ENCODE peak calls at places on chromosomes 2 and 18, in six cellular contexts. X, O, P, K, C and W are unnamed samples.
A peak's percentile ranks its signal among the peaks of the same experiment; 100 is the strongest.

GRCh38 chr2:3605013-3605961 is 10.4 kb downstream of the COLEC11 start:
- DNase-seq in C (peak; percentile 40), X (peak; percentile 62), O (no peak), K (peak; percentile 46), P (peak; percentile 18), W (peak; percentile 79)

GRCh38 chr2:145137211-145137610 is 617.3 kb upstream of the ZEB2 start:
- DNase-seq in O (no peak), C (no peak), P (no peak), K (no peak), X (no peak), W (no peak)

GRCh38 chr18:79583984-79584401 is 95.6 kb upstream of the CTDP1 start:
- DNase-seq in C (peak; percentile 67), X (no peak), K (no peak), O (no peak), P (no peak), W (peak; percentile 62)

GRCh38 chr2:172864182-172864581 is 128.5 kb downstream of the RAPGEF4 start:
- DNase-seq in O (peak; percentile 21), X (peak; percentile 51), C (no peak), K (peak; percentile 56), P (peak; percentile 35), W (no peak)

GRCh38 chr2:98403878-98404277 is 40.8 kb upstream of the INPP4A start:
- DNase-seq in C (no peak), O (no peak), K (no peak), X (no peak), P (no peak), W (no peak)

GRCh38 chr2:86229221-86229620 is 30.0 kb downstream of the MRPL35 start:
- DNase-seq in K (no peak), O (no peak), X (no peak), P (no peak), C (no peak), W (no peak)

GRCh38 chr18:623760-624620 is 27.2 kb downstream of the CLUL1 start:
- DNase-seq in P (peak; percentile 58), O (peak; percentile 30), C (no peak), K (peak; percentile 89), X (peak; percentile 53), W (no peak)

GRCh38 chr2:113891265-113891959 is 1.5 kb downstream of the ACTR3 start:
- DNase-seq in K (peak; percentile 48), P (no peak), X (no peak), C (no peak), O (no peak), W (no peak)

GRCh38 chr18:56374005-56374655 is 264.3 kb downstream of the TXNL1 start:
- DNase-seq in C (no peak), K (no peak), P (peak; percentile 26), X (no peak), O (no peak), W (no peak)

GRCh38 chr2:121717529-121717928 is 19.1 kb downstream of the NIFK start:
- DNase-seq in O (no peak), X (no peak), C (no peak), K (no peak), P (no peak), W (no peak)

GRCh38 chr2:218570850-218571249 is 2.2 kb downstream of the CNOT9 start:
- DNase-seq in P (peak; percentile 58), X (no peak), O (no peak), C (no peak), K (peak; percentile 58), W (no peak)

GRCh38 chr2:153543639-153544071 is 65.1 kb upstream of the RPRM start:
- DNase-seq in X (no peak), K (no peak), O (peak; percentile 3), C (no peak), P (no peak), W (no peak)

GRCh38 chr18:53796042-53796729 is 428.3 kb downstream of the MBD2 start:
- DNase-seq in X (peak; percentile 3), K (no peak), P (peak; percentile 91), C (no peak), O (peak; percentile 1), W (no peak)

GRCh38 chr18:40926679-40927078 is 1028.4 kb upstream of the PIK3C3 start:
- DNase-seq in K (no peak), C (no peak), O (no peak), X (no peak), P (peak; percentile 39), W (no peak)

GRCh38 chr2:239668042-239668441 is 267.2 kb upstream of the HDAC4 start:
- DNase-seq in X (no peak), C (no peak), K (no peak), O (no peak), P (no peak), W (peak; percentile 74)

GRCh38 chr2:158984554-158985207 is 16.2 kb downstream of the TANC1 start:
- DNase-seq in X (no peak), O (no peak), C (no peak), P (no peak), K (no peak), W (no peak)

GRCh38 chr2:149005471-149006077 is 32.9 kb upstream of the LYPD6B start:
- DNase-seq in O (no peak), X (no peak), C (no peak), K (no peak), P (no peak), W (no peak)

GRCh38 chr2:218263817-218264611 is 3.2 kb downstream of the GPBAR1 start:
- DNase-seq in P (no peak), K (no peak), O (no peak), X (no peak), C (no peak), W (peak; percentile 71)

GRCh38 chr2:63842149-63843061 is 709 bp downstream of the UGP2 start:
- DNase-seq in O (no peak), K (peak; percentile 33), X (no peak), C (peak; percentile 78), P (peak; percentile 65), W (no peak)

GRCh38 chr2:45301307-45302010 is 292.2 kb upstream of the SIX2 start:
- DNase-seq in O (no peak), P (no peak), K (peak; percentile 95), X (no peak), C (no peak), W (no peak)

GRCh38 chr2:64650722-64651338 is 2.9 kb downstream of the SERTAD2 start:
- DNase-seq in K (no peak), C (no peak), O (no peak), P (no peak), X (no peak), W (no peak)

GRCh38 chr2:239246723-239247122 is 154.1 kb downstream of the HDAC4 start:
- DNase-seq in C (peak; percentile 54), O (no peak), P (no peak), K (no peak), X (no peak), W (no peak)

GRCh38 chr2:58194451-58194850 is 46.7 kb downstream of the FANCL start:
- DNase-seq in C (no peak), P (no peak), O (no peak), X (no peak), K (no peak), W (no peak)

GRCh38 chr2:84958135-84959044 is 12.6 kb upstream of the KCMF1 start:
- DNase-seq in K (peak; percentile 65), C (no peak), O (peak; percentile 67), X (no peak), P (peak; percentile 97), W (peak; percentile 60)

GRCh38 chr2:1494906-1495305 is 81.6 kb downstream of the TPO start:
- DNase-seq in P (no peak), O (no peak), X (no peak), C (no peak), K (no peak), W (peak; percentile 64)

GRCh38 chr2:80022018-80022417 is 282.5 kb downstream of the LRRTM1 start:
- DNase-seq in C (no peak), P (no peak), X (no peak), O (no peak), K (no peak), W (no peak)

GRCh38 chr2:237720962-237721361 is 77.6 kb upstream of the RBM44 start:
- DNase-seq in C (no peak), X (no peak), O (no peak), K (no peak), P (peak; percentile 98), W (no peak)

GRCh38 chr2:5544205-5544786 is 147.9 kb upstream of the SOX11 start:
- DNase-seq in O (no peak), K (no peak), C (no peak), P (no peak), X (no peak), W (no peak)

GRCh38 chr2:230328155-230328458 is 1.1 kb downstream of the SP140L start:
- DNase-seq in O (no peak), K (no peak), P (no peak), X (no peak), C (no peak), W (no peak)